ENCODE peak calls at places on chromosomes 7 and 10, in eight cellular contexts. A is esophagus muscularis mucosa, W is right lobe of liver, M is mammary epithelial cell, G is heart left ventricle, V is body of pancreas, Z is HCT116, B is colonic mucosa. S is an unnamed sample. For H3K27me3, the result is how much of the 10 kb centered on the place peaks cover.

GRCh38 chr10:129767751-129768150 is 196.3 kb downstream of the EBF3 start:
- DNase-seq in V (no peak), A (peak), Z (no peak), W (peak), G (no peak), B (no peak), M (no peak), S (no peak)

GRCh38 chr7:40298421-40298820 is 163.6 kb downstream of the SUGCT start:
- DNase-seq in M (peak), W (no peak), G (no peak), A (no peak), B (no peak), Z (no peak), V (no peak), S (no peak)

GRCh38 chr7:30116771-30117170 is 18.0 kb upstream of the MTURN start:
- DNase-seq in W (no peak), Z (no peak), B (no peak), M (no peak), G (no peak), A (no peak), V (no peak), S (no peak)

GRCh38 chr10:22927163-22927562 is 690 bp upstream of the ARMC3 start:
- DNase-seq in G (no peak), V (no peak), B (no peak), M (no peak), W (no peak), A (no peak), Z (no peak), S (no peak)

GRCh38 chr7:99143522-99143852 is 421 bp downstream of the SMURF1 start:
- DNase-seq in G (no peak), M (no peak), A (no peak), V (no peak), B (no peak), W (no peak), Z (no peak), S (peak)

GRCh38 chr10:36634916-36635315 is 490.5 kb upstream of the ANKRD30A start:
- DNase-seq in M (no peak), V (no peak), B (no peak), W (no peak), A (no peak), G (no peak), Z (no peak), S (no peak)

GRCh38 chr7:45699726-45700390 is 125.7 kb downstream of the ADCY1 start:
- DNase-seq in Z (no peak), B (peak), V (no peak), M (no peak), W (peak), G (no peak), A (no peak), S (peak)

GRCh38 chr7:157977306-157977705 is 610.3 kb downstream of the PTPRN2 start:
- DNase-seq in M (no peak), G (no peak), V (no peak), W (peak), B (no peak), Z (no peak), A (no peak), S (peak)

GRCh38 chr10:6383099-6383812 is 180.5 kb downstream of the PFKFB3 start:
- DNase-seq in W (no peak), A (peak), B (no peak), M (no peak), Z (no peak), G (no peak), V (no peak), S (no peak)

GRCh38 chr7:73628504-73628903 is 4.2 kb upstream of the MLXIPL start:
- DNase-seq in G (no peak), Z (no peak), M (no peak), W (no peak), V (no peak), A (no peak), B (no peak), S (no peak)
- H3K27me3 ChIP-seq in G (under half), Z (under half), M (under half), W (under half), V (under half), A (under half), B (under half), S (under half)

DNA sequence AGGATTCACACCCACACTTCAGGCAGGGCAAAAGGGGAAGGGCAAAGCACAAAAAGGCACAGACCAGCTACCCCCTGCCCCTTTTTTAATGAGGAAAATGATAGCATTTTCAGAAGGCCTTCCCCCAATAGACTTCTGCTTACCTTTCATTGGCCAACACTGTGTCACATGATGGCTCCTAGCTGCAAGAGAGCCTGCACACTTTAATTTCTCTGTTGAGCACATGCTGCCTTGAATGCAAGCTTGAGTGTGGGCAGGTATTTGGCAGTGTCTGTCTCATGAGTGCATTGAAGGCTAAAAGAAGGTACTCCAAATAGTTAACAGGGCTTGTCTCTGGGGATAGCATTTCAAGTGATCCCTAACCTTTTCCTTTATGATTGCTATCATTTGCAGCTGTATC is 175.4 kb upstream of the NFE2L3 start:
- DNase-seq in A (no peak), G (no peak), V (no peak), Z (no peak), W (no peak), B (no peak), M (no peak), S (no peak)
- H3K27me3 ChIP-seq in A (under half), G (under half), V (under half), Z (under half), W (under half), B (under half), M (under half), S (under half)

GRCh38 chr7:1053002-1053411 is 8.7 kb downstream of the GPR146 start:
- DNase-seq in G (peak), M (no peak), Z (no peak), B (no peak), V (no peak), W (no peak), A (no peak), S (no peak)

GRCh38 chr7:1055491-1056005 is 11.2 kb downstream of the GPR146 start:
- DNase-seq in V (no peak), Z (no peak), M (no peak), B (no peak), G (no peak), W (no peak), A (no peak), S (no peak)

GRCh38 chr7:1054438-1055083 is 10.2 kb downstream of the GPR146 start:
- DNase-seq in W (no peak), G (peak), V (no peak), Z (no peak), B (no peak), A (no peak), M (no peak), S (peak)

GRCh38 chr7:1055084-1055450 is 10.7 kb downstream of the GPR146 start:
- DNase-seq in V (peak), A (no peak), G (peak), B (peak), Z (no peak), M (no peak), W (no peak), S (peak)

DNA sequence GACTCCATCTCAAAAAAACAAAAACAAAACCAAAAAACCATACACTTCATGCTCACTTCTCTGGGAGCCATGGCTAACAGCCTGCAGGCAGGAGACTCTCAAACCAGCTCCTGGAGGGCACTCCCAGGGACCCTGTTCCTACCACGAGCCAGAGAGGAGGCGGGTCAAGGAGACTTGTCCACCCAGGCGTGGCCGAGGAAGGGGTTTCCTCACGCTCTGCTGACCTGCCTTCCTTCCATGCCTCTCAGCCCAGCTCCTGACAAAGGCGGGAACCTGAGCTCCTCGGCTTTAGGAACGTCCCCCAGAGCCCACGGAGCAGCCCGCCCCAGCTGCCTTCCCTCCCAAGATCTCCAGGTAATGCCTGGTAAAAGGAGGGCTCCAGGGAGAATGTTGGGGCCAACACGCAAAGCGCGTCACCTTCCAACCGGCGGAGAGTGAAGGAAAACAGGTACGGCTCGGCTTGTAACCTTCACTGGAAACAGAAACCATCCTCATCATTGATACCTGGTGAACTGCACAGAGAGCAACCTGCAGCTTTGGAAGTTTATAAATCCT is 9.5 kb downstream of the GPR146 start:
- DNase-seq in V (no peak), G (no peak), M (no peak), B (no peak), Z (no peak), A (no peak), W (no peak), S (no peak)
- H3K27me3 ChIP-seq in V (under half), G (under half), M (under half), B (under half), Z (under half), A (under half), W (under half), S (under half)

GRCh38 chr7:50304158-50304910 is at the start of gene IKZF1:
- DNase-seq in Z (no peak), G (peak), A (no peak), M (peak), W (peak), V (peak), B (peak), S (peak)

GRCh38 chr7:50304911-50305621 is 550 bp downstream of the IKZF1 start:
- DNase-seq in A (no peak), B (no peak), V (peak), G (no peak), M (no peak), W (no peak), Z (no peak), S (no peak)

GRCh38 chr7:50303894-50304157 is 690 bp upstream of the IKZF1 start:
- DNase-seq in G (peak), V (no peak), B (no peak), A (no peak), Z (no peak), W (no peak), M (no peak), S (peak)

GRCh38 chr7:50302486-50303081 is 1.9 kb upstream of the IKZF1 start:
- DNase-seq in A (no peak), M (no peak), Z (no peak), V (no peak), W (no peak), G (peak), B (no peak), S (no peak)

GRCh38 chr7:50303082-50303893 is 1.2 kb upstream of the IKZF1 start:
- DNase-seq in Z (no peak), B (no peak), M (no peak), A (no peak), W (no peak), V (no peak), G (peak), S (peak)
- H3K27me3 ChIP-seq in Z (under half), B (under half), M (under half), A (under half), W (under half), V (under half), G (under half), S (under half)

GRCh38 chr10:131090761-131091661 is 220.5 kb downstream of the TCERG1L start:
- DNase-seq in W (no peak), V (peak), A (no peak), B (no peak), Z (no peak), M (no peak), G (no peak), S (no peak)

GRCh38 chr10:131088619-131089018 is 222.9 kb downstream of the TCERG1L start:
- DNase-seq in V (no peak), M (no peak), W (no peak), A (no peak), Z (no peak), B (no peak), G (no peak), S (peak)

GRCh38 chr10:131091682-131092081 is 219.8 kb downstream of the TCERG1L start:
- DNase-seq in A (no peak), B (no peak), G (no peak), W (no peak), V (no peak), M (no peak), Z (no peak), S (no peak)

GRCh38 chr10:131089150-131089549 is 222.4 kb downstream of the TCERG1L start:
- DNase-seq in A (no peak), V (no peak), B (no peak), W (no peak), Z (no peak), G (no peak), M (no peak), S (no peak)

GRCh38 chr10:131089861-131090260 is 221.7 kb downstream of the TCERG1L start:
- DNase-seq in Z (no peak), M (no peak), G (no peak), A (no peak), B (no peak), V (no peak), W (no peak), S (no peak)
- H3K27me3 ChIP-seq in Z (under half), M (under half), G (under half), A (under half), B (under half), V (under half), W (under half), S (under half)

GRCh38 chr7:32428546-32428945 is 61.6 kb downstream of the LSM5 start:
- DNase-seq in A (no peak), G (no peak), Z (no peak), W (no peak), B (no peak), M (no peak), V (no peak), S (peak)
- H3K27me3 ChIP-seq in A (under half), G (under half), Z (under half), W (under half), B (under half), M (under half), V (under half), S (under half)

GRCh38 chr10:101096378-101096777 is 34.6 kb downstream of the KAZALD1 start:
- DNase-seq in M (no peak), V (no peak), G (no peak), W (no peak), B (no peak), A (no peak), Z (no peak), S (no peak)

GRCh38 chr10:101103430-101103829 is 27.7 kb upstream of the TLX1 start:
- DNase-seq in W (no peak), A (no peak), V (peak), B (no peak), G (no peak), M (no peak), Z (no peak), S (no peak)

GRCh38 chr10:101097881-101098280 is 33.2 kb upstream of the TLX1 start:
- DNase-seq in Z (no peak), V (no peak), G (no peak), A (no peak), W (no peak), M (no peak), B (no peak), S (no peak)

GRCh38 chr10:101101488-101101887 is 29.6 kb upstream of the TLX1 start:
- DNase-seq in Z (no peak), A (no peak), W (no peak), B (no peak), M (no peak), G (no peak), V (no peak), S (no peak)

DNA sequence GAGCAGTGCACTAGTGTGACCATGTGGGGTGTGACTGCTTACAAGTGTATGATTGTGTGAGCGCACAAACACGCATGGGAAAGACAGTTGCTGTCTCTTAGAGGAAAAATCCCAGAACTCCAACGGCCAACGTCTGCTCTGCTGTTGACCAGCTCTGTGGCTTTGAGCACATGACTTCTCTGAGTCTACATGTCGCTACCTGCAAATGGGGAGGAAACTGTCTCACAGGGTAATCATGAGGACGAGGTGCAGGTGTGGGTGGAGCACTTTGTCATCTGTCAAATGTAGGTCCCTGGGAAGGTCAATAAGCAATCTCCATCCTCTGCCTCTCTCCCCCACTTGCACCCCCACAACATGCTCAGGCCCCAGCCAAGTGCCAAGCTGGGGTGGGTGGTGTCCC is 31.2 kb upstream of the TLX1 start:
- DNase-seq in Z (no peak), W (no peak), V (no peak), G (no peak), A (no peak), B (no peak), M (peak), S (no peak)
- H3K27me3 ChIP-seq in Z (under half), W (under half), V (under half), G (under half), A (under half), B (under half), M (under half), S (under half)

S was measured in upper lobe of left lung.